ENCODE peak calls at places on chromosomes 5 and 9, in five cellular contexts. One of them, this sample, is unnamed.

GRCh38 chr5:73740274-73740790 is 114.3 kb downstream of the ARHGEF28 start:
- DNase-seq in SK-N-SH: no peak
- DNase-seq in GM23338: no peak
- DNase-seq in HL-60: no peak
- DNase-seq in HepG2: no peak
- DNase-seq in this sample: no peak

GRCh38 chr5:172104801-172105701 is 83.0 kb downstream of the STK10 start:
- DNase-seq in SK-N-SH: no peak
- DNase-seq in GM23338: no peak
- DNase-seq in HL-60: no peak
- DNase-seq in HepG2: no peak
- DNase-seq in this sample: no peak

GRCh38 chr5:60700347-60700815 is 415 bp upstream of the DEPDC1B start:
- DNase-seq in SK-N-SH: peak; percentile 36
- DNase-seq in GM23338: no peak
- DNase-seq in HL-60: no peak
- DNase-seq in HepG2: peak; percentile 27
- DNase-seq in this sample: no peak

GRCh38 chr9:71629816-71630215 is 138.5 kb downstream of the CEMIP2 start:
- DNase-seq in SK-N-SH: no peak
- DNase-seq in GM23338: no peak
- DNase-seq in HL-60: no peak
- DNase-seq in HepG2: no peak
- DNase-seq in this sample: no peak

GRCh38 chr9:2241461-2241874 is 226.3 kb downstream of the SMARCA2 start:
- DNase-seq in SK-N-SH: peak; percentile 33
- DNase-seq in GM23338: peak; percentile 95
- DNase-seq in HL-60: no peak
- DNase-seq in HepG2: no peak
- DNase-seq in this sample: no peak

GRCh38 chr5:7869474-7870136 is 657 bp downstream of the MTRR start:
- DNase-seq in SK-N-SH: peak; percentile 63
- DNase-seq in GM23338: peak; percentile 19
- DNase-seq in HL-60: no peak
- DNase-seq in HepG2: no peak
- DNase-seq in this sample: no peak

GRCh38 chr5:170497311-170498038 is 6.3 kb upstream of the KCNIP1 start:
- DNase-seq in SK-N-SH: no peak
- DNase-seq in GM23338: no peak
- DNase-seq in HL-60: no peak
- DNase-seq in HepG2: no peak
- DNase-seq in this sample: no peak

GRCh38 chr5:150021491-150022162 is 21.1 kb downstream of the HMGXB3 start:
- DNase-seq in SK-N-SH: no peak
- DNase-seq in GM23338: peak; percentile 24
- DNase-seq in HL-60: no peak
- DNase-seq in HepG2: no peak
- DNase-seq in this sample: no peak

GRCh38 chr5:151947924-151948323 is 23.3 kb upstream of the GLRA1 start:
- DNase-seq in SK-N-SH: no peak
- DNase-seq in GM23338: no peak
- DNase-seq in HL-60: no peak
- DNase-seq in HepG2: no peak
- DNase-seq in this sample: no peak

GRCh38 chr9:33676746-33677505 is 118.4 kb upstream of the PRSS3 start:
- DNase-seq in SK-N-SH: peak; percentile 84
- DNase-seq in GM23338: peak; percentile 65
- DNase-seq in HL-60: no peak
- DNase-seq in HepG2: no peak
- DNase-seq in this sample: no peak

GRCh38 chr9:125066839-125067619 is 76.3 kb downstream of the SCAI start:
- DNase-seq in SK-N-SH: no peak
- DNase-seq in GM23338: no peak
- DNase-seq in HL-60: no peak
- DNase-seq in HepG2: no peak
- DNase-seq in this sample: no peak

GRCh38 chr5:57900356-57900944 is 417.8 kb upstream of the ACTBL2 start:
- DNase-seq in SK-N-SH: no peak
- DNase-seq in GM23338: no peak
- DNase-seq in HL-60: no peak
- DNase-seq in HepG2: no peak
- DNase-seq in this sample: no peak

GRCh38 chr9:121122450-121123032 is 47.8 kb downstream of the CNTRL start:
- DNase-seq in SK-N-SH: no peak
- DNase-seq in GM23338: no peak
- DNase-seq in HL-60: no peak
- DNase-seq in HepG2: no peak
- DNase-seq in this sample: no peak

GRCh38 chr5:34684281-34684979 is 28.3 kb downstream of the RAI14 start:
- DNase-seq in SK-N-SH: peak; percentile 6
- DNase-seq in GM23338: peak; percentile 58
- DNase-seq in HL-60: no peak
- DNase-seq in HepG2: peak; percentile 32
- DNase-seq in this sample: no peak

GRCh38 chr9:121447341-121447834 is 52.3 kb downstream of the GGTA1 start:
- DNase-seq in SK-N-SH: no peak
- DNase-seq in GM23338: no peak
- DNase-seq in HL-60: peak; percentile 8
- DNase-seq in HepG2: no peak
- DNase-seq in this sample: no peak

GRCh38 chr9:132160802-132161742 is 786 bp upstream of the NTNG2 start:
- DNase-seq in SK-N-SH: peak; percentile 84
- DNase-seq in GM23338: peak; percentile 82
- DNase-seq in HL-60: peak; percentile 64
- DNase-seq in HepG2: no peak
- DNase-seq in this sample: no peak

GRCh38 chr9:83430681-83431080 is 107.5 kb downstream of the FRMD3 start:
- DNase-seq in SK-N-SH: no peak
- DNase-seq in GM23338: no peak
- DNase-seq in HL-60: no peak
- DNase-seq in HepG2: no peak
- DNase-seq in this sample: no peak

GRCh38 chr9:83432877-83433276 is 105.3 kb downstream of the FRMD3 start:
- DNase-seq in SK-N-SH: no peak
- DNase-seq in GM23338: no peak
- DNase-seq in HL-60: no peak
- DNase-seq in HepG2: no peak
- DNase-seq in this sample: no peak

GRCh38 chr9:83431470-83432060 is 106.6 kb downstream of the FRMD3 start:
- DNase-seq in SK-N-SH: no peak
- DNase-seq in GM23338: no peak
- DNase-seq in HL-60: no peak
- DNase-seq in HepG2: peak; percentile 64
- DNase-seq in this sample: no peak

GRCh38 chr9:83433841-83434240 is 104.4 kb downstream of the FRMD3 start:
- DNase-seq in SK-N-SH: no peak
- DNase-seq in GM23338: no peak
- DNase-seq in HL-60: no peak
- DNase-seq in HepG2: no peak
- DNase-seq in this sample: no peak

GRCh38 chr9:83432104-83432627 is 106.0 kb downstream of the FRMD3 start:
- DNase-seq in SK-N-SH: no peak
- DNase-seq in GM23338: peak; percentile 69
- DNase-seq in HL-60: no peak
- DNase-seq in HepG2: peak; percentile 59
- DNase-seq in this sample: no peak
- TF ChIP-seq POLR2AphosphoS5 in SK-N-SH: no peak
- TF ChIP-seq POLR2AphosphoS5 in GM23338: no peak
- TF ChIP-seq POLR2AphosphoS5 in HL-60: no peak
- TF ChIP-seq POLR2AphosphoS5 in HepG2: no peak
- TF ChIP-seq POLR2AphosphoS5 in this sample: peak; percentile 70

GRCh38 chr5:125411163-125412050 is 665.0 kb upstream of the ZNF608 start:
- DNase-seq in SK-N-SH: no peak
- DNase-seq in GM23338: peak; percentile 33
- DNase-seq in HL-60: no peak
- DNase-seq in HepG2: no peak
- DNase-seq in this sample: no peak
- H3K27ac ChIP-seq in SK-N-SH: peak overlapping the region; percentile 98
- H3K27ac ChIP-seq in GM23338: peak overlapping the region; percentile 46
- H3K27ac ChIP-seq in HL-60: no peak overlapping the region
- H3K27ac ChIP-seq in HepG2: no peak overlapping the region
- H3K27ac ChIP-seq in this sample: peak overlapping the region; percentile 95

GRCh38 chr9:136881691-136882108 is 4.6 kb upstream of the TRAF2 start:
- DNase-seq in SK-N-SH: no peak
- DNase-seq in GM23338: no peak
- DNase-seq in HL-60: no peak
- DNase-seq in HepG2: peak; percentile 52
- DNase-seq in this sample: no peak

GRCh38 chr9:136880651-136881050 is 5.7 kb upstream of the TRAF2 start:
- DNase-seq in SK-N-SH: no peak
- DNase-seq in GM23338: no peak
- DNase-seq in HL-60: no peak
- DNase-seq in HepG2: no peak
- DNase-seq in this sample: no peak

GRCh38 chr9:136886610-136887597 is 588 bp downstream of the TRAF2 start:
- DNase-seq in SK-N-SH: peak; percentile 89
- DNase-seq in GM23338: peak; percentile 74
- DNase-seq in HL-60: no peak
- DNase-seq in HepG2: no peak
- DNase-seq in this sample: no peak

GRCh38 chr9:136885950-136886578 is at the start of gene TRAF2:
- DNase-seq in SK-N-SH: peak; percentile 100
- DNase-seq in GM23338: peak; percentile 98
- DNase-seq in HL-60: peak; percentile 99
- DNase-seq in HepG2: peak; percentile 94
- DNase-seq in this sample: peak; percentile 93

GRCh38 chr9:136882109-136882946 is 4.0 kb upstream of the TRAF2 start:
- DNase-seq in SK-N-SH: peak; percentile 15
- DNase-seq in GM23338: no peak
- DNase-seq in HL-60: peak; percentile 50
- DNase-seq in HepG2: peak; percentile 94
- DNase-seq in this sample: peak; percentile 41
- TF ChIP-seq REST in SK-N-SH: no peak
- TF ChIP-seq REST in GM23338: no peak
- TF ChIP-seq REST in HL-60: no peak
- TF ChIP-seq REST in HepG2: no peak
- TF ChIP-seq REST in this sample: no peak

DNA sequence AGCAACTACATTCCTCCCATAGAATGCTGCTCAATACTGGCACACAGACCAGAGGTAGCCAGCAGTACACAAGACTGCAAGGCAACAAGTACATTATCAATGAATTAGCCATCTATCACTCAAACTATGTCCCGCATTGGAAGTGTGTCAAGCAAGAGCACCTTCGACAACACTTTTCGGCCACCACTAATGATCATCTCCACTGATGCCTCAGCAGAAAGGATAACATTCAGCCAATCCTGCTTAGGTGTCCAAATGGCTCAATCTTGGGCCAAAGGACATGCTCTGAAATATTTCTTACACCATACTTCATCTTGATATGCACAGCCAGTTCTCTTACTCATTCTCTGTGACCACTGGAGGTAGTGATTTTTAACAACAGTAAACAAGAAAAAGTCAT is 25.0 kb downstream of the SKP1 start:
- DNase-seq in SK-N-SH: no peak
- DNase-seq in GM23338: no peak
- DNase-seq in HL-60: no peak
- DNase-seq in HepG2: no peak
- DNase-seq in this sample: no peak
- TF ChIP-seq POLR2AphosphoS5 in SK-N-SH: no peak
- TF ChIP-seq POLR2AphosphoS5 in GM23338: no peak
- TF ChIP-seq POLR2AphosphoS5 in HL-60: no peak
- TF ChIP-seq POLR2AphosphoS5 in HepG2: no peak
- TF ChIP-seq POLR2AphosphoS5 in this sample: no peak

This sample was measured in Panc1.